ENCODE peak calls at places on chromosome 2, in four cellular contexts. One of them, this sample, is unnamed.

GRCh38 chr2:10377052-10377746 is 70.9 kb downstream of the ODC1 start:
- DNase-seq in fibroblast of lung: no peak
- DNase-seq in mammary epithelial cell: no peak
- DNase-seq in neural progenitor cell: no peak
- DNase-seq in this sample: peak; percentile 43

GRCh38 chr2:162233197-162233596 is 10.0 kb downstream of the FAP start:
- DNase-seq in mammary epithelial cell: peak; percentile 66
- DNase-seq in fibroblast of lung: peak; percentile 83
- DNase-seq in neural progenitor cell: no peak
- DNase-seq in this sample: no peak

GRCh38 chr2:240155080-240156025 is 14.9 kb upstream of the OTOS start:
- DNase-seq in fibroblast of lung: no peak
- DNase-seq in mammary epithelial cell: no peak
- DNase-seq in neural progenitor cell: peak; percentile 64
- DNase-seq in this sample: no peak

GRCh38 chr2:156436477-156437085 is 402 bp downstream of the GPD2 start:
- DNase-seq in mammary epithelial cell: no peak
- DNase-seq in neural progenitor cell: peak; percentile 33
- DNase-seq in fibroblast of lung: peak; percentile 29
- DNase-seq in this sample: peak; percentile 34

GRCh38 chr2:172995323-172996244 is 80.1 kb upstream of the MAP3K20 start:
- DNase-seq in neural progenitor cell: no peak
- DNase-seq in fibroblast of lung: peak; percentile 93
- DNase-seq in mammary epithelial cell: peak; percentile 78
- DNase-seq in this sample: no peak

GRCh38 chr2:226873826-226874225 is 38.0 kb downstream of the RHBDD1 start:
- DNase-seq in mammary epithelial cell: no peak
- DNase-seq in fibroblast of lung: no peak
- DNase-seq in neural progenitor cell: no peak
- DNase-seq in this sample: no peak

GRCh38 chr2:43020990-43021677 is 205.3 kb downstream of the ZFP36L2 start:
- DNase-seq in mammary epithelial cell: peak; percentile 72
- DNase-seq in fibroblast of lung: peak; percentile 9
- DNase-seq in neural progenitor cell: no peak
- DNase-seq in this sample: no peak

GRCh38 chr2:55051026-55051866 is 995 bp upstream of the RTN4 start:
- DNase-seq in fibroblast of lung: peak; percentile 100
- DNase-seq in neural progenitor cell: peak; percentile 67
- DNase-seq in mammary epithelial cell: peak; percentile 99
- DNase-seq in this sample: no peak

GRCh38 chr2:64403426-64403825 is 50.5 kb upstream of the LGALSL start:
- DNase-seq in neural progenitor cell: no peak
- DNase-seq in mammary epithelial cell: no peak
- DNase-seq in fibroblast of lung: no peak
- DNase-seq in this sample: no peak

GRCh38 chr2:203532957-203533695 is 2.0 kb downstream of the RAPH1 start:
- DNase-seq in mammary epithelial cell: peak; percentile 17
- DNase-seq in neural progenitor cell: peak; percentile 52
- DNase-seq in fibroblast of lung: peak; percentile 65
- DNase-seq in this sample: no peak

GRCh38 chr2:206531996-206532543 is 88.7 kb downstream of the ADAM23 start:
- DNase-seq in neural progenitor cell: no peak
- DNase-seq in mammary epithelial cell: no peak
- DNase-seq in fibroblast of lung: peak; percentile 34
- DNase-seq in this sample: peak; percentile 35

GRCh38 chr2:233049194-233049761 is 10.9 kb upstream of the INPP5D start:
- DNase-seq in mammary epithelial cell: no peak
- DNase-seq in fibroblast of lung: no peak
- DNase-seq in neural progenitor cell: no peak
- DNase-seq in this sample: no peak

GRCh38 chr2:61763605-61764034 is 90.2 kb downstream of the FAM161A start:
- DNase-seq in mammary epithelial cell: no peak
- DNase-seq in fibroblast of lung: peak; percentile 89
- DNase-seq in neural progenitor cell: peak; percentile 82
- DNase-seq in this sample: no peak

GRCh38 chr2:28137221-28137620 is 246.7 kb downstream of the BABAM2 start:
- DNase-seq in fibroblast of lung: peak; percentile 85
- DNase-seq in mammary epithelial cell: peak; percentile 20
- DNase-seq in neural progenitor cell: no peak
- DNase-seq in this sample: no peak

GRCh38 chr2:20223345-20224190 is 1.4 kb downstream of the SDC1 start:
- DNase-seq in fibroblast of lung: peak; percentile 60
- DNase-seq in neural progenitor cell: peak; percentile 72
- DNase-seq in mammary epithelial cell: no peak
- DNase-seq in this sample: peak; percentile 63

GRCh38 chr2:242047963-242048362 is 178.4 kb downstream of the RTP5 start:
- DNase-seq in neural progenitor cell: no peak
- DNase-seq in fibroblast of lung: no peak
- DNase-seq in mammary epithelial cell: no peak
- DNase-seq in this sample: no peak

GRCh38 chr2:239179851-239180371 is 220.9 kb downstream of the HDAC4 start:
- DNase-seq in mammary epithelial cell: no peak
- DNase-seq in neural progenitor cell: no peak
- DNase-seq in fibroblast of lung: no peak
- DNase-seq in this sample: no peak

GRCh38 chr2:134119672-134120159 is 134.2 kb upstream of the MGAT5 start:
- DNase-seq in neural progenitor cell: peak; percentile 94
- DNase-seq in fibroblast of lung: peak; percentile 94
- DNase-seq in mammary epithelial cell: peak; percentile 94
- DNase-seq in this sample: peak; percentile 91

GRCh38 chr2:76008001-76008702 is 297.4 kb upstream of the GCFC2 start:
- DNase-seq in mammary epithelial cell: no peak
- DNase-seq in fibroblast of lung: no peak
- DNase-seq in neural progenitor cell: peak; percentile 37
- DNase-seq in this sample: peak; percentile 64

GRCh38 chr2:145325485-145325884 is 805.6 kb upstream of the ZEB2 start:
- DNase-seq in mammary epithelial cell: peak; percentile 81
- DNase-seq in fibroblast of lung: no peak
- DNase-seq in neural progenitor cell: no peak
- DNase-seq in this sample: no peak

DNA sequence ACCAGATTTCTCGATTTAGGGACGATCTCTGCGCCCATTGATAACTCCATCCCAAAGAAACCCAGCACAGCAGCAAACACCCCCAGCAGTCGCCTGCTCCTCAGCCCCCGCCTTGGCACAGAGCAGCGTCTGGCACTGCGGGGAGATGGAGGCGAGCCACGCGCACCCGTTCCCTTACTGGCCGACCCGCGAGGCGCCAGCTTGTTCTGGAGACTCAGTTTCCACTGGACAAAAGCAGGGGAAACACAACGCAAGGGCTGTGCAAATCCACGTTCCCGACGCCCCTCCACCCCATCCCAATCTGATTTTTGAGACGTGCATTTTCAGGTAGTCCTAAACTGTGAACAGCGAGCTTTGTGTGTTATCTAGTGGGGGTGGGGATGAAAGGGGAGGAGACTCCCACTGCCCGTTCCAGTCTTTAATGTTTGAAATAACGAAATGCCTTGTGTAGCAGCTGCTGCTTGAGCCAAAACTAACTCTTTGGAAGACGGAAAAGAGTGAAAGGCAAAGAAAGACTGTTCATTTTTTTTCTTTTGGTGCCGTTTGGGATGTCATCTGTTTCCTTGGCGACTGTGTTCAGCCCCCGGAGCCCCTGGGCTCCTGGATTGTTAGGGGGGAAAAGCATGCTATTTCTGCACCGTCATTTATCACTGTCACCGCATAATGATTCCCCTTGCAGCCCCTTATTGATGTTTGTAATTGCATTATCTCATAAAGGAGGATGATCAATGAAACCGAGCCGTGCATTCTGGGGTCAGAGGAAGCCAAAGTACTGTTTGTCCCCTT is 143.3 kb downstream of the MEIS1 start:
- DNase-seq in fibroblast of lung: no peak
- DNase-seq in neural progenitor cell: peak; percentile 39
- DNase-seq in mammary epithelial cell: no peak
- DNase-seq in this sample: no peak
- TF ChIP-seq EZH2 in fibroblast of lung: no peak
- TF ChIP-seq EZH2 in neural progenitor cell: peak; percentile 75
- TF ChIP-seq EZH2 in mammary epithelial cell: peak; percentile 77
- TF ChIP-seq EZH2 in this sample: no peak

DNA sequence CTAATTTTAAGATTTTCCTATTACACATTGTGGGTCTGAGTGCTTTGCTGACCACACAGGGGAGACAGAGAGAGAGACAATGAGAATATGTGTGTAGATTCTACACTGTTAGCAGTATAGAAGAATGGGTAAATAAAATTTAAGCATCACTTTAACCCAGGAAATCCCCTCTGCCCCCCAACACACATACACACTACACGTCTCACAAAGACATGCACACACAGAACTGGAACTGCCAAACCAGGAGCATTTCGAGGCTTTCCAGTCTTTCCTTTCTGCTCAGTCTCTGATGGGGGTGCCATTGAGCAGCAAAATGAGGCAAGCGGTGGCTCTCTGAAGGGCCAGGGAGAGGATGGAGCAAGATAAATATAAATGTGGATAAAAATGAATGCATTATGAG is 2.5 kb downstream of the MERTK start:
- DNase-seq in mammary epithelial cell: peak; percentile 28
- DNase-seq in fibroblast of lung: peak; percentile 13
- DNase-seq in neural progenitor cell: peak; percentile 51
- DNase-seq in this sample: peak; percentile 40
- TF ChIP-seq CTCF in mammary epithelial cell: peak; percentile 4
- TF ChIP-seq CTCF in fibroblast of lung: peak; percentile 50
- TF ChIP-seq CTCF in neural progenitor cell: peak; percentile 52
- TF ChIP-seq CTCF in this sample: peak; percentile 69

DNA sequence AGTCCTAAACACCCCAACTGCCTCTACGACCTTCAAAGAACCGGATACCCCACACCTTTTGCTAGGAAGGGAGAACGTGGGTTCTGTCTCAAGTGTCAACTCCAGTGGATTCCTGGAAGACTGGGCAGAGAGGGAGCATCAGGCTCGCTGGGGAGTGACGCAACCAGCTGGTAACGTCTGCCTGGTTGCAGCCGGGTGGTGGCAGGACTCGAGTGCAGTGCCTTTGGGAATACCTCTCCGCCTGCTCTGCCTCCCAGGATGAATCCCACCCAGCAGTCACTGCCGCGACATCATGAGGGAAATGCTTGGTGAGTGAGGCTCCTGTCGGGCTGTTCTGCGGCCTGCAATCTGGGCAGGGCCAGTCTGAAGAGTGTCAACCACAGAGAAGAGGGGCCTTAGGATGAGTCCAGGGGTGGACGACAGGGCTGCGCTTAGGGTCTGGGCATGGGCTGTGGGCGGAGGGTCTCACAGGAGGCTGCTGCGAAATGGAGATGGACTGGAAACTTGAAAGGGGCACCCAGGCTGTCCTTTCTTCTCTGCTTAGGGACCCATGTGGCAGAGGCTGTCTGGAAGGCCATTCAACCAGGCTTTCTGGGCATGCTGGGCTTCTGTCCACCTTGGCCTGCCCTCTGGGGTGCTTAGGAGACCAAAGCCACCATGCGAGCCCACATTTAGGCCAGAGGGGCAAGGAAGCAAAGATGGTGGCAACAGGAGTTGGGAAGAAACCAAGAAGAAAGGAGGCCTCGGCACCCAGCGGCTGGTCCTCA is 12.9 kb downstream of the GPR17 start:
- DNase-seq in mammary epithelial cell: no peak
- DNase-seq in fibroblast of lung: no peak
- DNase-seq in neural progenitor cell: no peak
- DNase-seq in this sample: no peak
- H3K9ac ChIP-seq in mammary epithelial cell: no peak overlapping the region
- H3K9ac ChIP-seq in fibroblast of lung: no peak overlapping the region
- H3K9ac ChIP-seq in neural progenitor cell: no peak overlapping the region
- H3K9ac ChIP-seq in this sample: no peak overlapping the region

GRCh38 chr2:98382739-98383138 is 36.5 kb downstream of the CNGA3 start:
- DNase-seq in neural progenitor cell: no peak
- DNase-seq in fibroblast of lung: no peak
- DNase-seq in mammary epithelial cell: no peak
- DNase-seq in this sample: no peak
- TF ChIP-seq EZH2 in neural progenitor cell: no peak
- TF ChIP-seq EZH2 in fibroblast of lung: no peak
- TF ChIP-seq EZH2 in mammary epithelial cell: no peak
- TF ChIP-seq EZH2 in this sample: no peak

GRCh38 chr2:121825003-121825950 is 69.8 kb downstream of the TSN start:
- DNase-seq in mammary epithelial cell: no peak
- DNase-seq in neural progenitor cell: no peak
- DNase-seq in fibroblast of lung: no peak
- DNase-seq in this sample: no peak
- TF ChIP-seq CTCF in mammary epithelial cell: no peak
- TF ChIP-seq CTCF in neural progenitor cell: no peak
- TF ChIP-seq CTCF in fibroblast of lung: no peak
- TF ChIP-seq CTCF in this sample: no peak

GRCh38 chr2:113981404-113982134 is 91.7 kb downstream of the ACTR3 start:
- DNase-seq in mammary epithelial cell: no peak
- DNase-seq in neural progenitor cell: no peak
- DNase-seq in fibroblast of lung: peak; percentile 40
- DNase-seq in this sample: no peak
- H3K9ac ChIP-seq in mammary epithelial cell: no peak overlapping the region
- H3K9ac ChIP-seq in neural progenitor cell: no peak overlapping the region
- H3K9ac ChIP-seq in fibroblast of lung: no peak overlapping the region
- H3K9ac ChIP-seq in this sample: no peak overlapping the region

DNA sequence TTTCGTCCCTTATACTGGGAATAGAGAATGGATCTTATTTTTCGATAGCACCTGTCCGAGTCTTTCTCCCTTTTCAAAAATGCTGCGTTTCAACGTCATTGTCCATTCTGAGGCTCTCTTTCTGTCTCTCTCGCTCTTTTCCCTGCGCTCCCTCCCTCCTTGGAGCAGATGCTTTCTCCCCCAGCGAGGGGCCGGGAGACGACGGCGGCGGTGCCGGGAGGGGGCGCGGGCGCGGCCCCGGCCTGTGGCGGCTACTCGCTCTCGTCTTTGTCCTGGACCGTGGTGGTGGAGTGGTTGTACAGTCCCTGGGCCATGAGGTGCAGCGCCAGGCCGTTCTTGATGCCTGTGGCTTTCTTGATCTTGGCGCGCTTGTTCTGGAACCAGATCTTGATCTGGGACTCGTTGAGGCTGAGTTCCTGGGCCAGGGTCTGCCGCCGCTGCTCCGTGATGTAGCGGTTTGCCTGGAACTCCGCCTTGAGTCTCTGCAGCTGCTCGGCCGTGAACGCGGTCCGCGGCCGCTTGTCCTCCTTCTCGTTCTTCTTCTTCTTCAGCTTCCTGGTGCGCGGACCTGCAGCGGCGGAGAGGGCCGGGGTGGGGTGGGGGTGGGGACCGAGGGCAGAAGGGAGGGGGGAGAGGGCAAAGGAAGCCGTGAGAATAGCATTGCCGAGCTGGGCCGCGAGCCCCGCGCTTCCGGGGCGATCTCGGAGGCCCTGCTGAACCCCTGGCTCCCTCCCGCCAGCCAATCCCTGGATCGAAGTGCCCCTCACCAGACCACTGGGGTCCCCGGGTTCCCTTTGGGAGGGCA is 4.6 kb downstream of the EN1 start:
- DNase-seq in neural progenitor cell: peak; percentile 64
- DNase-seq in fibroblast of lung: no peak
- DNase-seq in mammary epithelial cell: no peak
- DNase-seq in this sample: no peak
- TF ChIP-seq EZH2 in neural progenitor cell: no peak
- TF ChIP-seq EZH2 in fibroblast of lung: peak; percentile 93
- TF ChIP-seq EZH2 in mammary epithelial cell: peak; percentile 99
- TF ChIP-seq EZH2 in this sample: no peak

GRCh38 chr2:65918760-65919187 is 486.4 kb upstream of the SPRED2 start:
- DNase-seq in mammary epithelial cell: no peak
- DNase-seq in neural progenitor cell: no peak
- DNase-seq in fibroblast of lung: no peak
- DNase-seq in this sample: no peak
- TF ChIP-seq CTCF in mammary epithelial cell: no peak
- TF ChIP-seq CTCF in neural progenitor cell: peak; percentile 38
- TF ChIP-seq CTCF in fibroblast of lung: no peak
- TF ChIP-seq CTCF in this sample: peak; percentile 22